ENCODE peak calls at places on chromosomes 5 and 9, in ten cellular contexts. One of them, this sample, is unnamed.

GRCh38 chr9:124218438-124219289 is 39.1 kb upstream of the NEK6 start:
- DNase-seq in astrocyte of the cerebellum: no peak
- DNase-seq in pons: peak
- DNase-seq in GM12865: peak
- DNase-seq in NT2/D1: no peak
- DNase-seq in GM10248: peak
- DNase-seq in A172: peak
- DNase-seq in mucosa of descending colon: peak
- DNase-seq in GDM1: peak
- DNase-seq in stimulated activated CD4-positive, alpha-beta T cell treated with anti-CD3 and anti-CD28 coated beads, Interleukin-2, amount 100 ng/mL, for 48 hours: peak
- DNase-seq in this sample: no peak

GRCh38 chr5:133895979-133896378 is 72.4 kb downstream of the C5orf15 start:
- DNase-seq in astrocyte of the cerebellum: no peak
- DNase-seq in pons: no peak
- DNase-seq in GM12865: no peak
- DNase-seq in NT2/D1: no peak
- DNase-seq in GM10248: no peak
- DNase-seq in A172: no peak
- DNase-seq in mucosa of descending colon: no peak
- DNase-seq in GDM1: no peak
- DNase-seq in stimulated activated CD4-positive, alpha-beta T cell treated with anti-CD3 and anti-CD28 coated beads, Interleukin-2, amount 100 ng/mL, for 48 hours: no peak
- DNase-seq in this sample: no peak

GRCh38 chr9:2494571-2494970 is 127.0 kb upstream of the VLDLR start:
- DNase-seq in astrocyte of the cerebellum: peak
- DNase-seq in pons: no peak
- DNase-seq in GM12865: no peak
- DNase-seq in NT2/D1: peak
- DNase-seq in GM10248: no peak
- DNase-seq in A172: peak
- DNase-seq in mucosa of descending colon: no peak
- DNase-seq in GDM1: no peak
- DNase-seq in stimulated activated CD4-positive, alpha-beta T cell treated with anti-CD3 and anti-CD28 coated beads, Interleukin-2, amount 100 ng/mL, for 48 hours: no peak
- DNase-seq in this sample: no peak

GRCh38 chr9:32554107-32554506 is 1.7 kb upstream of the TOPORS start:
- DNase-seq in astrocyte of the cerebellum: no peak
- DNase-seq in pons: no peak
- DNase-seq in GM12865: no peak
- DNase-seq in NT2/D1: no peak
- DNase-seq in GM10248: no peak
- DNase-seq in A172: no peak
- DNase-seq in mucosa of descending colon: no peak
- DNase-seq in GDM1: no peak
- DNase-seq in stimulated activated CD4-positive, alpha-beta T cell treated with anti-CD3 and anti-CD28 coated beads, Interleukin-2, amount 100 ng/mL, for 48 hours: no peak
- DNase-seq in this sample: no peak

GRCh38 chr5:40847525-40847924 is 6.4 kb downstream of the CARD6 start:
- DNase-seq in astrocyte of the cerebellum: no peak
- DNase-seq in pons: no peak
- DNase-seq in GM12865: no peak
- DNase-seq in NT2/D1: no peak
- DNase-seq in GM10248: no peak
- DNase-seq in A172: no peak
- DNase-seq in mucosa of descending colon: no peak
- DNase-seq in GDM1: no peak
- DNase-seq in stimulated activated CD4-positive, alpha-beta T cell treated with anti-CD3 and anti-CD28 coated beads, Interleukin-2, amount 100 ng/mL, for 48 hours: no peak
- DNase-seq in this sample: no peak

GRCh38 chr5:11064763-11065450 is 303.9 kb upstream of the DAP start:
- DNase-seq in astrocyte of the cerebellum: no peak
- DNase-seq in pons: no peak
- DNase-seq in GM12865: no peak
- DNase-seq in NT2/D1: no peak
- DNase-seq in GM10248: no peak
- DNase-seq in A172: no peak
- DNase-seq in mucosa of descending colon: no peak
- DNase-seq in GDM1: no peak
- DNase-seq in stimulated activated CD4-positive, alpha-beta T cell treated with anti-CD3 and anti-CD28 coated beads, Interleukin-2, amount 100 ng/mL, for 48 hours: no peak
- DNase-seq in this sample: peak

GRCh38 chr5:81579525-81579924 is 171.4 kb downstream of the SSBP2 start:
- DNase-seq in astrocyte of the cerebellum: peak
- DNase-seq in pons: no peak
- DNase-seq in GM12865: no peak
- DNase-seq in NT2/D1: no peak
- DNase-seq in GM10248: no peak
- DNase-seq in A172: no peak
- DNase-seq in mucosa of descending colon: no peak
- DNase-seq in GDM1: no peak
- DNase-seq in stimulated activated CD4-positive, alpha-beta T cell treated with anti-CD3 and anti-CD28 coated beads, Interleukin-2, amount 100 ng/mL, for 48 hours: no peak
- DNase-seq in this sample: no peak

GRCh38 chr9:78314953-78315870 is 18.3 kb downstream of the PSAT1 start:
- DNase-seq in astrocyte of the cerebellum: peak
- DNase-seq in pons: no peak
- DNase-seq in GM12865: no peak
- DNase-seq in NT2/D1: no peak
- DNase-seq in GM10248: no peak
- DNase-seq in A172: no peak
- DNase-seq in mucosa of descending colon: no peak
- DNase-seq in GDM1: no peak
- DNase-seq in stimulated activated CD4-positive, alpha-beta T cell treated with anti-CD3 and anti-CD28 coated beads, Interleukin-2, amount 100 ng/mL, for 48 hours: no peak
- DNase-seq in this sample: no peak

GRCh38 chr5:176869501-176870109 is 29.5 kb downstream of the HK3 start:
- DNase-seq in astrocyte of the cerebellum: no peak
- DNase-seq in pons: no peak
- DNase-seq in GM12865: no peak
- DNase-seq in NT2/D1: no peak
- DNase-seq in GM10248: no peak
- DNase-seq in A172: no peak
- DNase-seq in mucosa of descending colon: no peak
- DNase-seq in GDM1: no peak
- DNase-seq in stimulated activated CD4-positive, alpha-beta T cell treated with anti-CD3 and anti-CD28 coated beads, Interleukin-2, amount 100 ng/mL, for 48 hours: no peak
- DNase-seq in this sample: no peak

GRCh38 chr5:150809363-150809762 is 30.8 kb downstream of the SMIM3 start:
- DNase-seq in astrocyte of the cerebellum: no peak
- DNase-seq in pons: no peak
- DNase-seq in GM12865: no peak
- DNase-seq in NT2/D1: no peak
- DNase-seq in GM10248: no peak
- DNase-seq in A172: no peak
- DNase-seq in mucosa of descending colon: no peak
- DNase-seq in GDM1: no peak
- DNase-seq in stimulated activated CD4-positive, alpha-beta T cell treated with anti-CD3 and anti-CD28 coated beads, Interleukin-2, amount 100 ng/mL, for 48 hours: no peak
- DNase-seq in this sample: no peak

GRCh38 chr9:13023498-13023897 is 248.7 kb downstream of the LURAP1L start:
- DNase-seq in astrocyte of the cerebellum: peak
- DNase-seq in pons: no peak
- DNase-seq in GM12865: no peak
- DNase-seq in NT2/D1: no peak
- DNase-seq in GM10248: no peak
- DNase-seq in A172: peak
- DNase-seq in mucosa of descending colon: no peak
- DNase-seq in GDM1: no peak
- DNase-seq in stimulated activated CD4-positive, alpha-beta T cell treated with anti-CD3 and anti-CD28 coated beads, Interleukin-2, amount 100 ng/mL, for 48 hours: no peak
- DNase-seq in this sample: no peak

GRCh38 chr9:97809666-97810344 is 43.2 kb upstream of the FOXE1 start:
- DNase-seq in astrocyte of the cerebellum: no peak
- DNase-seq in pons: no peak
- DNase-seq in GM12865: no peak
- DNase-seq in NT2/D1: peak
- DNase-seq in GM10248: no peak
- DNase-seq in A172: peak
- DNase-seq in mucosa of descending colon: no peak
- DNase-seq in GDM1: no peak
- DNase-seq in stimulated activated CD4-positive, alpha-beta T cell treated with anti-CD3 and anti-CD28 coated beads, Interleukin-2, amount 100 ng/mL, for 48 hours: no peak
- DNase-seq in this sample: peak

GRCh38 chr5:51378778-51379652 is 4.2 kb upstream of the ISL1 start:
- DNase-seq in astrocyte of the cerebellum: peak
- DNase-seq in pons: no peak
- DNase-seq in GM12865: peak
- DNase-seq in NT2/D1: no peak
- DNase-seq in GM10248: no peak
- DNase-seq in A172: no peak
- DNase-seq in mucosa of descending colon: no peak
- DNase-seq in GDM1: no peak
- DNase-seq in stimulated activated CD4-positive, alpha-beta T cell treated with anti-CD3 and anti-CD28 coated beads, Interleukin-2, amount 100 ng/mL, for 48 hours: no peak
- DNase-seq in this sample: no peak

GRCh38 chr5:79235222-79235577 is 731 bp upstream of the JMY start:
- DNase-seq in astrocyte of the cerebellum: no peak
- DNase-seq in pons: no peak
- DNase-seq in GM12865: peak
- DNase-seq in NT2/D1: no peak
- DNase-seq in GM10248: no peak
- DNase-seq in A172: peak
- DNase-seq in mucosa of descending colon: no peak
- DNase-seq in GDM1: no peak
- DNase-seq in stimulated activated CD4-positive, alpha-beta T cell treated with anti-CD3 and anti-CD28 coated beads, Interleukin-2, amount 100 ng/mL, for 48 hours: no peak
- DNase-seq in this sample: no peak

GRCh38 chr9:101365181-101365580 is 19.6 kb downstream of the BAAT start:
- DNase-seq in astrocyte of the cerebellum: no peak
- DNase-seq in pons: no peak
- DNase-seq in GM12865: no peak
- DNase-seq in NT2/D1: no peak
- DNase-seq in GM10248: no peak
- DNase-seq in A172: no peak
- DNase-seq in mucosa of descending colon: no peak
- DNase-seq in GDM1: no peak
- DNase-seq in stimulated activated CD4-positive, alpha-beta T cell treated with anti-CD3 and anti-CD28 coated beads, Interleukin-2, amount 100 ng/mL, for 48 hours: no peak
- DNase-seq in this sample: no peak

GRCh38 chr9:25742241-25742640 is 64.0 kb upstream of the TUSC1 start:
- DNase-seq in astrocyte of the cerebellum: no peak
- DNase-seq in pons: peak
- DNase-seq in GM12865: no peak
- DNase-seq in NT2/D1: no peak
- DNase-seq in GM10248: no peak
- DNase-seq in A172: no peak
- DNase-seq in mucosa of descending colon: no peak
- DNase-seq in GDM1: no peak
- DNase-seq in stimulated activated CD4-positive, alpha-beta T cell treated with anti-CD3 and anti-CD28 coated beads, Interleukin-2, amount 100 ng/mL, for 48 hours: no peak
- DNase-seq in this sample: no peak

GRCh38 chr9:134879664-134880483 is 736 bp upstream of the FCN2 start:
- DNase-seq in astrocyte of the cerebellum: no peak
- DNase-seq in pons: no peak
- DNase-seq in GM12865: no peak
- DNase-seq in NT2/D1: no peak
- DNase-seq in GM10248: no peak
- DNase-seq in A172: no peak
- DNase-seq in mucosa of descending colon: no peak
- DNase-seq in GDM1: no peak
- DNase-seq in stimulated activated CD4-positive, alpha-beta T cell treated with anti-CD3 and anti-CD28 coated beads, Interleukin-2, amount 100 ng/mL, for 48 hours: no peak
- DNase-seq in this sample: no peak

This sample was measured in kidney epithelial cell.